ENCODE peak calls at places on chromosomes 3 and 15, in four cellular contexts. J, K, N and M are unnamed samples.

GRCh38 chr3:38374221-38374620 is 27.6 kb downstream of the XYLB start:
- DNase-seq in J (no peak), K (no peak), N (no peak), M (no peak)

GRCh38 chr3:102841866-102842265 is 407.1 kb downstream of the ZPLD1 start:
- DNase-seq in J (no peak), K (no peak), N (no peak), M (no peak)

GRCh38 chr15:100686725-100687488 is 84.5 kb downstream of the ASB7 start:
- DNase-seq in J (peak; percentile 72), K (no peak), N (no peak), M (no peak)

GRCh38 chr15:30065025-30065801 is 17.5 kb upstream of the GOLGA8J start:
- DNase-seq in J (peak; percentile 18), K (no peak), N (no peak), M (no peak)

GRCh38 chr3:72976182-72976825 is 20.3 kb upstream of the PPP4R2 start:
- DNase-seq in J (peak; percentile 48), K (no peak), N (no peak), M (no peak)

GRCh38 chr3:185549111-185549510 is 3.3 kb downstream of the LIPH start:
- DNase-seq in J (peak; percentile 98), K (peak; percentile 68), N (peak; percentile 22), M (peak; percentile 65)

GRCh38 chr3:170301404-170301803 is 56.1 kb upstream of the SKIL start:
- DNase-seq in J (peak; percentile 32), K (no peak), N (no peak), M (no peak)

GRCh38 chr3:168100777-168101492 is 5.2 kb upstream of the GOLIM4 start:
- DNase-seq in J (peak; percentile 56), K (no peak), N (no peak), M (no peak)

DNA sequence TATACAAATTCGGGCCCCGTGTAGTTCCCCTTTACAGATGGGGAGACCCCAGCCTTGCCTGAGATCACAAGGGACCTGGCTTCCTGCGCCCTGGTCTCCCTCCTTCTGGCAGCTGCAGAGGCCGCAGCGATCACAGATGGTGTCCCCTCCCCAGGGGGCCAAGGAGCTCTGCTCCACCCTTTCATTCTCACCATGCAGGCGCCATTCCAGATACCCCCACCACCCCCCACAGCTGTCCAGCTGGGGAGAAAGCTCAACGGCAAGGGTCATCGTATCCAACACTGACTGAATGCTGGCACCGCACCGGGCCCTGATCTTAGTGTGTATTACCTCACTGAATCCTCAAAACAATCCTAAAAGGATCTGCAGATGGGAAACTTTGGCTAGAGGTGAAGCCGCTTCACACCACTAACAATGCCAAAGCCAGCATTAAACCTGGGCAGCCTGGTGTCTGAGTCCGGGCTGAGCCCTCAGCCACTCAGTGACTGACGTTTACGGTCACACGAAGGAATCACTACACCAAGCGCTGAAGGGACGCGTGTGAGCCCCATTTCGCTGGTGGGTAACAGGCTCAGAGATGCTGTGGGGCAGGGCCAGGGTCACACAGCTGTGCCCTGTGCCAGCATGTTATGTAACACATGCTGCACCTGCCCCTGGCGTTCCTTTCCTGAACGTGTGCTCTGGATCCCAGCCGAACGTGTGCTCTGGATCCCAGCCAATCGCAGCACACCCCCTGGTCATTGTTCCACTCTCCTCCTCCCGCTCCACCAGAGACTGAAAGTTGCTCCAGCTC is 51.9 kb downstream of the IQSEC1 start:
- DNase-seq in J (no peak), K (no peak), N (no peak), M (no peak)
- H3K27ac ChIP-seq in J (no peak overlapping the region), K (no peak overlapping the region), N (peak overlapping the region; percentile 61), M (no peak overlapping the region)

GRCh38 chr15:28960979-28961378 is 75.2 kb downstream of the APBA2 start:
- DNase-seq in J (peak; percentile 95), K (peak; percentile 48), N (no peak), M (no peak)
- TF ChIP-seq POLR2A in J (no peak), K (no peak), N (no peak), M (no peak)

DNA sequence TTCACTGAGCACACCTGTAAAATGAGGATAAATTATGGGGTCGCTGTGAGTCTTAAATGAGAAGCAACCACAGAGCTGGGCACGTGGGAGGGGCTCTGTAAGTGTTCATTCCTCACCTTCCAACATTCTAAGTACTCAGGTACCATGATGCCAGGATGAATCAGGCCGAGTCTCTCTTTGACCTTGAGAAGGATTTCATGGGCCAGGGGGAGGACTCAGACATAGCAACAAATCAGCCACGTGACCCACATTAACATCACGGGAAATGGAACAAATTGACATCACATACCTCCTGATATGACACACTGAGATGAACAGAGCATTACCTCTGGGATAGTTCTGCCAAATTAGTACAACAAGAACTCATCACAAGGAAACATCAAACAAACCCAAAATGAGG is 35.2 kb upstream of the USP3 start:
- DNase-seq in J (no peak), K (no peak), N (no peak), M (no peak)
- H3K4me1 ChIP-seq in J (peaks cover 12% of the 10 kb centered on the region), K (peaks cover 39% of the 10 kb centered on the region), N (no peaks in the 10 kb centered on the region), M (peaks cover 2% of the 10 kb centered on the region)

DNA sequence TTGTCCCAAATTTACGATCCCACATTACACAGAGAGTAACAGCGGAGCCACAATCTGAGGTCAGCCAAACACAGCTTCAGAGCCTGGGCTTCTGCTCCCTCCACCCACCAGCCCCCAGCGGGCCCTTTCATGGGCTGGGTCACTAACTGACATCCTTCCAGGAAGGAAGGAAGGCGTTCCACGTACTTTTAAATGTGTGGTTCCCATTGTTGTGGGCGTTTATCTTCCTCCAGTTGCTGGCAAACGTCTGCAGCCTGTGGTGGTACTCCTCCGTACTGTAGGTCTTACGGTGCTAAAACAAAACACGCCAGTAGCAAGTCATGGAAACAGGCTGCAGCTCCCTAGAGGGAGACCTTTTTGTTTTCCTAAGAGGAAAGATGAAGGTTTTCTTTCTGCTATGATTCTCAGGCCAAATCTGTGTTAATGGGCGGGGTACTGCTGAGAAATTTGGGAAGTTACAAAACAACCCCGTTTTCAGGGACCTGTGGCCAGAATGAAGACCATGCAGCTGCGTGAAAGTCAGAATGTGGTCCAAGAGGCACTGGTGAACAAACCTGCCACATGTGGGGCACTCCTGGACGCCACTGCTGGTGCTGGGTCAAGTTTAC is 7.6 kb downstream of the CTSH start:
- DNase-seq in J (no peak), K (no peak), N (no peak), M (peak; percentile 35)
- H3K27ac ChIP-seq in J (no peak overlapping the region), K (no peak overlapping the region), N (peak overlapping the region; percentile 3), M (peak overlapping the region; percentile 13)

GRCh38 chr15:88638626-88639372 is at the start of gene ISG20:
- DNase-seq in J (peak; percentile 99), K (peak; percentile 100), N (peak; percentile 79), M (peak; percentile 95)
- TF ChIP-seq POLR2A in J (peak; percentile 94), K (no peak), N (peak; percentile 72), M (peak; percentile 79)

GRCh38 chr3:196634851-196635250 is 4.6 kb upstream of the NRROS start:
- DNase-seq in J (no peak), K (no peak), N (no peak), M (no peak)
- H3K4me1 ChIP-seq in J (peaks cover 4% of the 10 kb centered on the region), K (peaks cover 3% of the 10 kb centered on the region), N (peaks cover 5% of the 10 kb centered on the region), M (no peaks in the 10 kb centered on the region)